ENCODE peak calls at places on chromosomes 11 and 22, in nine cellular contexts. Q is cortex of kidney; T is H1; B is M059J; E is SK-N-DZ; G is HEK293T; I is hypothalamus; S is nephron progenitor cell; W is activated naive CD8-positive, alpha-beta T cell treated with anti-CD3 and anti-CD28 coated beads, Interleukin-2, amount 10 ng/mL, durations not matched to agents 7 days and 5 days. P is an unnamed sample.

GRCh38 chr22:20239951-20240773 is 28.0 kb downstream of the RTN4R start:
- DNase-seq in Q (no peak), T (no peak), B (no peak), E (peak), G (no peak), I (no peak), S (peak), W (no peak), P (no peak)

GRCh38 chr22:23086787-23087186 is 16.5 kb downstream of the GNAZ start:
- DNase-seq in Q (no peak), T (no peak), B (no peak), E (no peak), G (no peak), I (no peak), S (no peak), W (no peak), P (no peak)

GRCh38 chr22:33896801-33897620 is 23.3 kb downstream of the LARGE1 start:
- DNase-seq in Q (no peak), T (peak), B (no peak), E (no peak), G (peak), I (no peak), S (no peak), W (no peak), P (no peak)

GRCh38 chr11:11416917-11417316 is 63.9 kb upstream of the CSNK2A3 start:
- DNase-seq in Q (no peak), T (no peak), B (peak), E (no peak), G (no peak), I (no peak), S (no peak), W (no peak), P (no peak)

GRCh38 chr11:61362542-61362875 is 335 bp downstream of the TMEM138 start:
- DNase-seq in Q (no peak), T (no peak), B (peak), E (no peak), G (peak), I (no peak), S (peak), W (no peak), P (no peak)

GRCh38 chr11:84963240-84963639 is 663.9 kb downstream of the DLG2 start:
- DNase-seq in Q (no peak), T (no peak), B (no peak), E (no peak), G (no peak), I (no peak), S (no peak), W (no peak), P (no peak)

GRCh38 chr22:37174964-37175363 is 13.1 kb downstream of the C1QTNF6 start:
- DNase-seq in Q (no peak), T (no peak), B (no peak), E (no peak), G (no peak), I (no peak), S (no peak), W (peak), P (no peak)

GRCh38 chr11:23725752-23726151 is 771.1 kb upstream of the LUZP2 start:
- DNase-seq in Q (no peak), T (no peak), B (peak), E (no peak), G (no peak), I (no peak), S (no peak), W (no peak), P (no peak)

GRCh38 chr11:122746050-122746478 is 90.5 kb downstream of the UBASH3B start:
- DNase-seq in Q (no peak), T (no peak), B (no peak), E (no peak), G (no peak), I (no peak), S (no peak), W (no peak), P (no peak)

GRCh38 chr11:27423125-27423524 is 49.5 kb downstream of the LGR4 start:
- DNase-seq in Q (no peak), T (no peak), B (peak), E (peak), G (peak), I (no peak), S (peak), W (no peak), P (no peak)

GRCh38 chr11:3614742-3615171 is 27.0 kb downstream of the ART5 start:
- DNase-seq in Q (no peak), T (no peak), B (peak), E (no peak), G (no peak), I (no peak), S (no peak), W (no peak), P (no peak)

GRCh38 chr11:19646921-19647320 is 65.7 kb upstream of the NAV2 start:
- DNase-seq in Q (no peak), T (no peak), B (peak), E (no peak), G (no peak), I (no peak), S (no peak), W (no peak), P (no peak)

GRCh38 chr22:23638611-23639010 is 6.5 kb upstream of the DRICH1 start:
- DNase-seq in Q (no peak), T (no peak), B (no peak), E (no peak), G (no peak), I (no peak), S (no peak), W (no peak), P (no peak)

GRCh38 chr11:120057028-120057330 is 80.9 kb downstream of the TRIM29 start:
- DNase-seq in Q (no peak), T (no peak), B (no peak), E (no peak), G (no peak), I (no peak), S (no peak), W (no peak), P (no peak)

GRCh38 chr11:31340903-31341572 is 28.5 kb downstream of the DCDC1 start:
- DNase-seq in Q (no peak), T (peak), B (peak), E (no peak), G (peak), I (no peak), S (peak), W (no peak), P (peak)

GRCh38 chr11:68798221-68798813 is 43.4 kb downstream of the CPT1A start:
- DNase-seq in Q (no peak), T (peak), B (no peak), E (peak), G (peak), I (no peak), S (peak), W (peak), P (no peak)

GRCh38 chr11:130806746-130807145 is 109.5 kb downstream of the SNX19 start:
- DNase-seq in Q (no peak), T (no peak), B (peak), E (no peak), G (no peak), I (no peak), S (no peak), W (no peak), P (no peak)

GRCh38 chr22:32245042-32245441 is 10.1 kb downstream of the SLC5A4 start:
- DNase-seq in Q (no peak), T (no peak), B (no peak), E (no peak), G (no peak), I (no peak), S (no peak), W (no peak), P (no peak)

GRCh38 chr22:50000587-50001387 is 11.8 kb downstream of the IL17REL start:
- DNase-seq in Q (no peak), T (no peak), B (no peak), E (no peak), G (peak), I (no peak), S (no peak), W (no peak), P (no peak)